ENCODE peak calls at places on chromosomes 16 and 17, in six cellular contexts. One of them, this sample, is unnamed.
A peak's percentile ranks its signal among the peaks of the same experiment; 100 is the strongest.

GRCh38 chr16:54936086-54936978 is 5.7 kb downstream of the IRX5 start:
- DNase-seq in stimulated activated CD4-positive, alpha-beta T cell treated with anti-CD3 and anti-CD28 coated beads, Interleukin-1b, Interleukin-23, amount 100 ng/mL, for 24 hours: no peak
- DNase-seq in HEK293T: no peak
- DNase-seq in NCI-H460: no peak
- DNase-seq in amniotic epithelial cell: no peak
- DNase-seq in heart left ventricle: peak; percentile 22
- DNase-seq in this sample: no peak

GRCh38 chr16:29804455-29805231 is 1.7 kb upstream of the MAZ start:
- DNase-seq in heart left ventricle: peak; percentile 67
- DNase-seq in NCI-H460: no peak
- DNase-seq in HEK293T: no peak
- DNase-seq in amniotic epithelial cell: no peak
- DNase-seq in stimulated activated CD4-positive, alpha-beta T cell treated with anti-CD3 and anti-CD28 coated beads, Interleukin-1b, Interleukin-23, amount 100 ng/mL, for 24 hours: no peak
- DNase-seq in this sample: peak; percentile 49

GRCh38 chr17:41824086-41824485 is 11.3 kb downstream of the FKBP10 start:
- DNase-seq in NCI-H460: no peak
- DNase-seq in heart left ventricle: no peak
- DNase-seq in HEK293T: no peak
- DNase-seq in stimulated activated CD4-positive, alpha-beta T cell treated with anti-CD3 and anti-CD28 coated beads, Interleukin-1b, Interleukin-23, amount 100 ng/mL, for 24 hours: no peak
- DNase-seq in amniotic epithelial cell: no peak
- DNase-seq in this sample: no peak

GRCh38 chr16:50509521-50510341 is 38.5 kb upstream of the NKD1 start:
- DNase-seq in NCI-H460: no peak
- DNase-seq in stimulated activated CD4-positive, alpha-beta T cell treated with anti-CD3 and anti-CD28 coated beads, Interleukin-1b, Interleukin-23, amount 100 ng/mL, for 24 hours: no peak
- DNase-seq in HEK293T: peak; percentile 48
- DNase-seq in heart left ventricle: no peak
- DNase-seq in amniotic epithelial cell: peak; percentile 7
- DNase-seq in this sample: peak; percentile 56

GRCh38 chr16:51816929-51817328 is 665.9 kb upstream of the SALL1 start:
- DNase-seq in amniotic epithelial cell: peak; percentile 68
- DNase-seq in NCI-H460: no peak
- DNase-seq in HEK293T: no peak
- DNase-seq in stimulated activated CD4-positive, alpha-beta T cell treated with anti-CD3 and anti-CD28 coated beads, Interleukin-1b, Interleukin-23, amount 100 ng/mL, for 24 hours: no peak
- DNase-seq in heart left ventricle: no peak
- DNase-seq in this sample: no peak

GRCh38 chr16:77905356-77905920 is 116.9 kb upstream of the CLEC3A start:
- DNase-seq in heart left ventricle: no peak
- DNase-seq in amniotic epithelial cell: peak; percentile 85
- DNase-seq in stimulated activated CD4-positive, alpha-beta T cell treated with anti-CD3 and anti-CD28 coated beads, Interleukin-1b, Interleukin-23, amount 100 ng/mL, for 24 hours: no peak
- DNase-seq in HEK293T: no peak
- DNase-seq in NCI-H460: peak; percentile 28
- DNase-seq in this sample: no peak

GRCh38 chr16:50781043-50781442 is 39.2 kb downstream of the CYLD start:
- DNase-seq in heart left ventricle: no peak
- DNase-seq in HEK293T: peak; percentile 14
- DNase-seq in stimulated activated CD4-positive, alpha-beta T cell treated with anti-CD3 and anti-CD28 coated beads, Interleukin-1b, Interleukin-23, amount 100 ng/mL, for 24 hours: no peak
- DNase-seq in NCI-H460: no peak
- DNase-seq in amniotic epithelial cell: peak; percentile 24
- DNase-seq in this sample: no peak

GRCh38 chr16:89344314-89344828 is 126.9 kb downstream of the ZNF778 start:
- DNase-seq in HEK293T: no peak
- DNase-seq in amniotic epithelial cell: no peak
- DNase-seq in NCI-H460: no peak
- DNase-seq in heart left ventricle: no peak
- DNase-seq in stimulated activated CD4-positive, alpha-beta T cell treated with anti-CD3 and anti-CD28 coated beads, Interleukin-1b, Interleukin-23, amount 100 ng/mL, for 24 hours: no peak
- DNase-seq in this sample: no peak

GRCh38 chr17:79109584-79109983 is 35.0 kb downstream of the ENGASE start:
- DNase-seq in NCI-H460: no peak
- DNase-seq in HEK293T: peak; percentile 46
- DNase-seq in stimulated activated CD4-positive, alpha-beta T cell treated with anti-CD3 and anti-CD28 coated beads, Interleukin-1b, Interleukin-23, amount 100 ng/mL, for 24 hours: no peak
- DNase-seq in amniotic epithelial cell: no peak
- DNase-seq in heart left ventricle: no peak
- DNase-seq in this sample: no peak

GRCh38 chr17:42520540-42520951 is 15.5 kb upstream of the NAGLU start:
- DNase-seq in heart left ventricle: peak; percentile 53
- DNase-seq in NCI-H460: no peak
- DNase-seq in amniotic epithelial cell: no peak
- DNase-seq in HEK293T: no peak
- DNase-seq in stimulated activated CD4-positive, alpha-beta T cell treated with anti-CD3 and anti-CD28 coated beads, Interleukin-1b, Interleukin-23, amount 100 ng/mL, for 24 hours: no peak
- DNase-seq in this sample: peak; percentile 59

GRCh38 chr17:34306466-34306865 is 12.8 kb upstream of the CCL8 start:
- DNase-seq in HEK293T: no peak
- DNase-seq in stimulated activated CD4-positive, alpha-beta T cell treated with anti-CD3 and anti-CD28 coated beads, Interleukin-1b, Interleukin-23, amount 100 ng/mL, for 24 hours: no peak
- DNase-seq in heart left ventricle: no peak
- DNase-seq in amniotic epithelial cell: no peak
- DNase-seq in NCI-H460: no peak
- DNase-seq in this sample: no peak

GRCh38 chr16:48153689-48154265 is 2.0 kb downstream of the ABCC12 start:
- DNase-seq in stimulated activated CD4-positive, alpha-beta T cell treated with anti-CD3 and anti-CD28 coated beads, Interleukin-1b, Interleukin-23, amount 100 ng/mL, for 24 hours: no peak
- DNase-seq in heart left ventricle: no peak
- DNase-seq in NCI-H460: no peak
- DNase-seq in amniotic epithelial cell: no peak
- DNase-seq in HEK293T: no peak
- DNase-seq in this sample: no peak

GRCh38 chr17:61248399-61248798 is 151.2 kb upstream of the TBX2 start:
- DNase-seq in stimulated activated CD4-positive, alpha-beta T cell treated with anti-CD3 and anti-CD28 coated beads, Interleukin-1b, Interleukin-23, amount 100 ng/mL, for 24 hours: no peak
- DNase-seq in heart left ventricle: no peak
- DNase-seq in amniotic epithelial cell: no peak
- DNase-seq in HEK293T: no peak
- DNase-seq in NCI-H460: no peak
- DNase-seq in this sample: no peak

GRCh38 chr16:25007284-25007984 is 7.7 kb downstream of the ARHGAP17 start:
- DNase-seq in amniotic epithelial cell: peak; percentile 52
- DNase-seq in HEK293T: no peak
- DNase-seq in NCI-H460: no peak
- DNase-seq in heart left ventricle: no peak
- DNase-seq in stimulated activated CD4-positive, alpha-beta T cell treated with anti-CD3 and anti-CD28 coated beads, Interleukin-1b, Interleukin-23, amount 100 ng/mL, for 24 hours: no peak
- DNase-seq in this sample: no peak

GRCh38 chr16:2436110-2436509 is 6.9 kb downstream of the CCNF start:
- DNase-seq in heart left ventricle: no peak
- DNase-seq in amniotic epithelial cell: no peak
- DNase-seq in stimulated activated CD4-positive, alpha-beta T cell treated with anti-CD3 and anti-CD28 coated beads, Interleukin-1b, Interleukin-23, amount 100 ng/mL, for 24 hours: no peak
- DNase-seq in NCI-H460: no peak
- DNase-seq in HEK293T: no peak
- DNase-seq in this sample: no peak

GRCh38 chr17:671076-671762 is 43.4 kb downstream of the VPS53 start:
- DNase-seq in heart left ventricle: no peak
- DNase-seq in stimulated activated CD4-positive, alpha-beta T cell treated with anti-CD3 and anti-CD28 coated beads, Interleukin-1b, Interleukin-23, amount 100 ng/mL, for 24 hours: no peak
- DNase-seq in HEK293T: no peak
- DNase-seq in amniotic epithelial cell: peak; percentile 22
- DNase-seq in NCI-H460: no peak
- DNase-seq in this sample: no peak